ENCODE peak calls at places on chromosome X, in six cellular contexts. One of them, this sample, is unnamed.

GRCh38 chrX:17547658-17548057 is 172.7 kb downstream of the NHS start:
- DNase-seq in cardiac muscle cell: peak; percentile 60
- DNase-seq in iPS DF 19.7: no peak
- DNase-seq in stimulated activated CD4-positive, alpha-beta T cell treated with anti-CD3 and anti-CD28 coated beads, Interleukin-4, amount 100 ng/mL, for 48 hours: no peak
- DNase-seq in Right ventricle myocardium superior: peak; percentile 67
- DNase-seq in right atrium auricular region: no peak
- DNase-seq in this sample: no peak

GRCh38 chrX:41388543-41388942 is 54.6 kb downstream of the DDX3X start:
- DNase-seq in cardiac muscle cell: no peak
- DNase-seq in iPS DF 19.7: no peak
- DNase-seq in stimulated activated CD4-positive, alpha-beta T cell treated with anti-CD3 and anti-CD28 coated beads, Interleukin-4, amount 100 ng/mL, for 48 hours: no peak
- DNase-seq in Right ventricle myocardium superior: no peak
- DNase-seq in right atrium auricular region: no peak
- DNase-seq in this sample: no peak

GRCh38 chrX:135893294-135893817 is at the start of the genes CT45A10 and SAGE1:
- DNase-seq in cardiac muscle cell: no peak
- DNase-seq in iPS DF 19.7: no peak
- DNase-seq in stimulated activated CD4-positive, alpha-beta T cell treated with anti-CD3 and anti-CD28 coated beads, Interleukin-4, amount 100 ng/mL, for 48 hours: no peak
- DNase-seq in Right ventricle myocardium superior: no peak
- DNase-seq in right atrium auricular region: no peak
- DNase-seq in this sample: no peak

GRCh38 chrX:41406211-41406610 is 40.9 kb upstream of the NYX start:
- DNase-seq in cardiac muscle cell: no peak
- DNase-seq in iPS DF 19.7: no peak
- DNase-seq in stimulated activated CD4-positive, alpha-beta T cell treated with anti-CD3 and anti-CD28 coated beads, Interleukin-4, amount 100 ng/mL, for 48 hours: no peak
- DNase-seq in Right ventricle myocardium superior: no peak
- DNase-seq in right atrium auricular region: no peak
- DNase-seq in this sample: no peak

GRCh38 chrX:103688949-103689348 is 2.5 kb upstream of the MORF4L2 start:
- DNase-seq in cardiac muscle cell: peak; percentile 66
- DNase-seq in iPS DF 19.7: no peak
- DNase-seq in stimulated activated CD4-positive, alpha-beta T cell treated with anti-CD3 and anti-CD28 coated beads, Interleukin-4, amount 100 ng/mL, for 48 hours: no peak
- DNase-seq in Right ventricle myocardium superior: no peak
- DNase-seq in right atrium auricular region: no peak
- DNase-seq in this sample: no peak

GRCh38 chrX:1860936-1861670 is 246.2 kb downstream of the ASMT start:
- DNase-seq in cardiac muscle cell: no peak
- DNase-seq in iPS DF 19.7: no peak
- DNase-seq in stimulated activated CD4-positive, alpha-beta T cell treated with anti-CD3 and anti-CD28 coated beads, Interleukin-4, amount 100 ng/mL, for 48 hours: no peak
- DNase-seq in Right ventricle myocardium superior: no peak
- DNase-seq in right atrium auricular region: no peak
- DNase-seq in this sample: no peak

GRCh38 chrX:41733939-41734338 is 10.0 kb downstream of the GPR82 start:
- DNase-seq in cardiac muscle cell: no peak
- DNase-seq in iPS DF 19.7: no peak
- DNase-seq in stimulated activated CD4-positive, alpha-beta T cell treated with anti-CD3 and anti-CD28 coated beads, Interleukin-4, amount 100 ng/mL, for 48 hours: no peak
- DNase-seq in Right ventricle myocardium superior: no peak
- DNase-seq in right atrium auricular region: no peak
- DNase-seq in this sample: no peak

GRCh38 chrX:2243913-2244460 is 256.8 kb downstream of the DHRSX start:
- DNase-seq in cardiac muscle cell: no peak
- DNase-seq in iPS DF 19.7: no peak
- DNase-seq in stimulated activated CD4-positive, alpha-beta T cell treated with anti-CD3 and anti-CD28 coated beads, Interleukin-4, amount 100 ng/mL, for 48 hours: no peak
- DNase-seq in Right ventricle myocardium superior: peak; percentile 20
- DNase-seq in right atrium auricular region: no peak
- DNase-seq in this sample: no peak

GRCh38 chrX:69128573-69128972 is 36.7 kb downstream of the PJA1 start:
- DNase-seq in cardiac muscle cell: peak; percentile 46
- DNase-seq in iPS DF 19.7: no peak
- DNase-seq in stimulated activated CD4-positive, alpha-beta T cell treated with anti-CD3 and anti-CD28 coated beads, Interleukin-4, amount 100 ng/mL, for 48 hours: no peak
- DNase-seq in Right ventricle myocardium superior: peak; percentile 54
- DNase-seq in right atrium auricular region: no peak
- DNase-seq in this sample: no peak

GRCh38 chrX:118839334-118839958 is 15.8 kb downstream of the ZCCHC12 start:
- DNase-seq in cardiac muscle cell: peak; percentile 71
- DNase-seq in iPS DF 19.7: no peak
- DNase-seq in stimulated activated CD4-positive, alpha-beta T cell treated with anti-CD3 and anti-CD28 coated beads, Interleukin-4, amount 100 ng/mL, for 48 hours: peak; percentile 53
- DNase-seq in Right ventricle myocardium superior: peak; percentile 88
- DNase-seq in right atrium auricular region: peak; percentile 78
- DNase-seq in this sample: peak; percentile 74

GRCh38 chrX:72296991-72297390 is 8.7 kb downstream of the CITED1 start:
- DNase-seq in cardiac muscle cell: no peak
- DNase-seq in iPS DF 19.7: no peak
- DNase-seq in stimulated activated CD4-positive, alpha-beta T cell treated with anti-CD3 and anti-CD28 coated beads, Interleukin-4, amount 100 ng/mL, for 48 hours: no peak
- DNase-seq in Right ventricle myocardium superior: no peak
- DNase-seq in right atrium auricular region: no peak
- DNase-seq in this sample: no peak

GRCh38 chrX:13029831-13030771 is 14.3 kb downstream of the FAM9C start:
- DNase-seq in cardiac muscle cell: no peak
- DNase-seq in iPS DF 19.7: no peak
- DNase-seq in stimulated activated CD4-positive, alpha-beta T cell treated with anti-CD3 and anti-CD28 coated beads, Interleukin-4, amount 100 ng/mL, for 48 hours: no peak
- DNase-seq in Right ventricle myocardium superior: no peak
- DNase-seq in right atrium auricular region: no peak
- DNase-seq in this sample: no peak

GRCh38 chrX:72685810-72686465 is 28.2 kb downstream of the PHKA1 start:
- DNase-seq in cardiac muscle cell: no peak
- DNase-seq in iPS DF 19.7: no peak
- DNase-seq in stimulated activated CD4-positive, alpha-beta T cell treated with anti-CD3 and anti-CD28 coated beads, Interleukin-4, amount 100 ng/mL, for 48 hours: no peak
- DNase-seq in Right ventricle myocardium superior: no peak
- DNase-seq in right atrium auricular region: no peak
- DNase-seq in this sample: no peak

GRCh38 chrX:22950278-22951266 is 49.2 kb upstream of the DDX53 start:
- DNase-seq in cardiac muscle cell: no peak
- DNase-seq in iPS DF 19.7: no peak
- DNase-seq in stimulated activated CD4-positive, alpha-beta T cell treated with anti-CD3 and anti-CD28 coated beads, Interleukin-4, amount 100 ng/mL, for 48 hours: no peak
- DNase-seq in Right ventricle myocardium superior: no peak
- DNase-seq in right atrium auricular region: no peak
- DNase-seq in this sample: no peak

GRCh38 chrX:106035064-106035463 is 3.5 kb downstream of the SERPINA7 start:
- DNase-seq in cardiac muscle cell: peak; percentile 21
- DNase-seq in iPS DF 19.7: no peak
- DNase-seq in stimulated activated CD4-positive, alpha-beta T cell treated with anti-CD3 and anti-CD28 coated beads, Interleukin-4, amount 100 ng/mL, for 48 hours: no peak
- DNase-seq in Right ventricle myocardium superior: no peak
- DNase-seq in right atrium auricular region: no peak
- DNase-seq in this sample: no peak

GRCh38 chrX:138847930-138848329 is 136.4 kb upstream of the FGF13 start:
- DNase-seq in cardiac muscle cell: peak; percentile 30
- DNase-seq in iPS DF 19.7: no peak
- DNase-seq in stimulated activated CD4-positive, alpha-beta T cell treated with anti-CD3 and anti-CD28 coated beads, Interleukin-4, amount 100 ng/mL, for 48 hours: no peak
- DNase-seq in Right ventricle myocardium superior: no peak
- DNase-seq in right atrium auricular region: no peak
- DNase-seq in this sample: no peak

GRCh38 chrX:39983715-39984114 is 114.0 kb downstream of the BCOR start:
- DNase-seq in cardiac muscle cell: no peak
- DNase-seq in iPS DF 19.7: no peak
- DNase-seq in stimulated activated CD4-positive, alpha-beta T cell treated with anti-CD3 and anti-CD28 coated beads, Interleukin-4, amount 100 ng/mL, for 48 hours: no peak
- DNase-seq in Right ventricle myocardium superior: no peak
- DNase-seq in right atrium auricular region: no peak
- DNase-seq in this sample: no peak

GRCh38 chrX:13266641-13267420 is 53.0 kb downstream of the ATXN3L start:
- DNase-seq in cardiac muscle cell: no peak
- DNase-seq in iPS DF 19.7: no peak
- DNase-seq in stimulated activated CD4-positive, alpha-beta T cell treated with anti-CD3 and anti-CD28 coated beads, Interleukin-4, amount 100 ng/mL, for 48 hours: no peak
- DNase-seq in Right ventricle myocardium superior: no peak
- DNase-seq in right atrium auricular region: no peak
- DNase-seq in this sample: no peak

This sample was measured in progenitor cell of endocrine pancreas.